ENCODE peak calls at places on chromosomes 11 and 22, in eight cellular contexts. C is right lobe of liver, D is astrocyte, U is endothelial cell of umbilical vein, V is gastrocnemius medialis, I is fibroblast of lung, H is mesendoderm, O is BE2C. Z is an unnamed sample.
A peak's percentile ranks its signal among the peaks of the same experiment; 100 is the strongest.

GRCh38 chr11:48074425-48075181 is 94.2 kb downstream of the PTPRJ start:
- DNase-seq in C (no peak), D (no peak), U (no peak), V (no peak), I (no peak), H (no peak), O (no peak), Z (no peak)

GRCh38 chr22:41469218-41469851 is 418 bp downstream of the ACO2 start:
- DNase-seq in C (no peak), D (no peak), U (no peak), V (peak; percentile 82), I (no peak), H (peak; percentile 73), O (peak; percentile 52), Z (no peak)

GRCh38 chr11:119533931-119534694 is 111.1 kb upstream of the THY1 start:
- DNase-seq in C (peak; percentile 77), D (peak; percentile 17), U (peak; percentile 43), V (peak; percentile 29), I (peak; percentile 52), H (peak; percentile 77), O (peak; percentile 94), Z (peak; percentile 88)

GRCh38 chr11:10846664-10847063 is 11.2 kb downstream of the ZBED5 start:
- DNase-seq in C (no peak), D (no peak), U (no peak), V (no peak), I (no peak), H (no peak), O (no peak), Z (no peak)

GRCh38 chr11:27282141-27282590 is 80.8 kb downstream of the CCDC34 start:
- DNase-seq in C (peak; percentile 64), D (peak; percentile 99), U (peak; percentile 99), V (no peak), I (peak; percentile 97), H (no peak), O (no peak), Z (peak; percentile 86)

GRCh38 chr22:44422742-44423370 is 75.2 kb downstream of the RTL6 start:
- DNase-seq in C (no peak), D (no peak), U (no peak), V (no peak), I (no peak), H (peak; percentile 23), O (no peak), Z (no peak)

GRCh38 chr11:18492888-18493287 is 33.9 kb downstream of the TSG101 start:
- DNase-seq in C (no peak), D (no peak), U (no peak), V (no peak), I (peak; percentile 7), H (no peak), O (no peak), Z (no peak)

GRCh38 chr11:46920709-46921108 is 2.4 kb upstream of the LRP4 start:
- DNase-seq in C (no peak), D (peak; percentile 98), U (peak; percentile 66), V (peak; percentile 61), I (peak; percentile 94), H (no peak), O (no peak), Z (peak; percentile 50)

GRCh38 chr22:23075050-23075449 is 4.7 kb downstream of the GNAZ start:
- DNase-seq in C (peak; percentile 31), D (no peak), U (no peak), V (no peak), I (no peak), H (no peak), O (no peak), Z (peak; percentile 11)

GRCh38 chr11:6888830-6889229 is 3.5 kb downstream of the OR2D2 start:
- DNase-seq in C (no peak), D (no peak), U (no peak), V (no peak), I (no peak), H (no peak), O (no peak), Z (no peak)

GRCh38 chr11:31822604-31823371 is 11.7 kb upstream of the PAX6 start:
- DNase-seq in C (no peak), D (no peak), U (no peak), V (no peak), I (no peak), H (peak; percentile 44), O (no peak), Z (no peak)

GRCh38 chr11:88295028-88295427 is 42.5 kb downstream of the CTSC start:
- DNase-seq in C (no peak), D (no peak), U (no peak), V (no peak), I (no peak), H (no peak), O (no peak), Z (no peak)

GRCh38 chr11:28346721-28347120 is 238.5 kb downstream of the METTL15 start:
- DNase-seq in C (no peak), D (peak; percentile 41), U (no peak), V (no peak), I (no peak), H (no peak), O (no peak), Z (no peak)

GRCh38 chr11:33040127-33040861 is 922 bp downstream of the TCP11L1 start:
- DNase-seq in C (no peak), D (peak; percentile 52), U (no peak), V (no peak), I (peak; percentile 32), H (peak; percentile 34), O (no peak), Z (no peak)

GRCh38 chr11:19281041-19281440 is 40.3 kb upstream of the E2F8 start:
- DNase-seq in C (no peak), D (no peak), U (peak; percentile 6), V (no peak), I (peak; percentile 3), H (peak; percentile 86), O (no peak), Z (no peak)

GRCh38 chr11:2772544-2773031 is 72.8 kb upstream of the KCNQ1OT1 start:
- DNase-seq in C (no peak), D (peak; percentile 60), U (no peak), V (no peak), I (peak; percentile 50), H (no peak), O (no peak), Z (no peak)

GRCh38 chr11:126357055-126357962 is 1.8 kb downstream of the ST3GAL4 start:
- DNase-seq in C (peak; percentile 68), D (no peak), U (no peak), V (no peak), I (no peak), H (no peak), O (no peak), Z (peak; percentile 81)
- H3K4me3 ChIP-seq in C (peak overlapping the region; percentile 61), D (peak overlapping the region; percentile 86), U (no peak overlapping the region), V (peak overlapping the region; percentile 68), I (peak overlapping the region; percentile 63), H (no peak overlapping the region), O (peak overlapping the region; percentile 68), Z (peak overlapping the region; percentile 92)

DNA sequence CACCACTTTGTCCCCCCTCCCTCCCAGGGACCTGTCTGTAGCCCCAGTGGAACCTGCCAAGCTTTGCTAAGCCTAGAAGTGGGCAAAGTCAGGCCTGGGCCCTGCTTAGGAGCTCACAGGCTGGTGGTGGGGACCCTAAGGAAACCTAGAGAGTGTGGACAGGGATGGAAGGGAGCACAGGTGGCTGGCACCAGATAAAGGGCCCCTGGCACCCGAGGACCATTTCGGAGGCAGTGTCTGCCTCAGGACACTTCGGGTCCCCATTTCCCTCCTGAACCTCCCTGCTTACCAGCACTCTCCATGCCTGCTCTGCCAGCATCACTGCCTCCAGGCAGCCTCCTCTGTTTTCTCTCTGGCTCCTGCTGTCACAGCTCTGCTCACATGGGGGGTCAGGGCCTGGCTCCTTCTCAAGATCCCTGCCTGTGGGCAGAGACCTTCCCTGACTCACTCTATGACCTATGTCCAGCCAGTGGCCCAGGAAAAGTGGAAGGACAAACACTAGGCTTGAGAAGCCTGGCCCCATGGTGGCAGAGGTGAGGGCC is 13.6 kb upstream of the OMP start:
- DNase-seq in C (peak; percentile 37), D (no peak), U (no peak), V (no peak), I (no peak), H (no peak), O (peak; percentile 2), Z (peak; percentile 5)
- H3K4me1 ChIP-seq in C (peaks cover 29% of the 10 kb centered on the region), D (no peaks in the 10 kb centered on the region), U (no peaks in the 10 kb centered on the region), V (no peaks in the 10 kb centered on the region), I (no peaks in the 10 kb centered on the region), H (peaks cover 3% of the 10 kb centered on the region), O (no peaks in the 10 kb centered on the region), Z (no peaks in the 10 kb centered on the region)

DNA sequence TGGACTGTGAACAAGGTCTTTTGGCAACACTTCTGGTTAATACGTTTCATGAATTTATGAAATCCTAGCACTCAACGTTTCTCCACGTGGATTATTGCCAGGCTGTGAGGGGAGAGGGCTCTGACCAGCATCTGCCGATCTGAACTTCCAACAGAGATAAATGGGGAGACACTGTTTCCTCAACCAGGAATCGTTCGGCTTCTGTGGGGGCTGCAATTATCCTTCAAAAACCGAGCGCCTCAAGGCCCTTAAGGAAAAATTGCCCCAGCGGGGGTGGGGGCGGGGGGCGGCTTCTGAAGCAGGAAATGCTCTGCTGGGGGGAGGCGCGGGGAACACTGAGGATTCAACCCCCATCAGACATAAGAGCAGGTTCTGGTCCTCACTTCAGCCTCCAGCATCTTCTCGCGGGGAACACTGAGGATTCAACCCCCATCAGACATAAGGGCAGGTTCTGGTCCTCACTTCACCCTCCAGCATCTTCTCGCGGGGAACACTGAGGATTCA is 155.6 kb downstream of the BRD1 start:
- DNase-seq in C (no peak), D (no peak), U (no peak), V (no peak), I (no peak), H (no peak), O (no peak), Z (no peak)
- H3K4me3 ChIP-seq in C (no peak overlapping the region), D (no peak overlapping the region), U (no peak overlapping the region), V (no peak overlapping the region), I (no peak overlapping the region), H (no peak overlapping the region), O (no peak overlapping the region), Z (no peak overlapping the region)

GRCh38 chr11:35141034-35141433 is 2.1 kb downstream of the CD44 start:
- DNase-seq in C (no peak), D (no peak), U (no peak), V (no peak), I (no peak), H (no peak), O (no peak), Z (no peak)

GRCh38 chr11:35138949-35139881 is at the start of gene CD44:
- DNase-seq in C (peak; percentile 72), D (peak; percentile 80), U (peak; percentile 44), V (peak; percentile 57), I (peak; percentile 90), H (peak; percentile 69), O (peak; percentile 63), Z (peak; percentile 88)

GRCh38 chr11:35141538-35141937 is 2.6 kb downstream of the CD44 start:
- DNase-seq in C (peak; percentile 65), D (no peak), U (no peak), V (peak; percentile 36), I (no peak), H (no peak), O (no peak), Z (peak; percentile 72)

GRCh38 chr11:35138606-35138948 is 394 bp upstream of the CD44 start:
- DNase-seq in C (no peak), D (no peak), U (no peak), V (no peak), I (no peak), H (peak; percentile 68), O (no peak), Z (no peak)

DNA sequence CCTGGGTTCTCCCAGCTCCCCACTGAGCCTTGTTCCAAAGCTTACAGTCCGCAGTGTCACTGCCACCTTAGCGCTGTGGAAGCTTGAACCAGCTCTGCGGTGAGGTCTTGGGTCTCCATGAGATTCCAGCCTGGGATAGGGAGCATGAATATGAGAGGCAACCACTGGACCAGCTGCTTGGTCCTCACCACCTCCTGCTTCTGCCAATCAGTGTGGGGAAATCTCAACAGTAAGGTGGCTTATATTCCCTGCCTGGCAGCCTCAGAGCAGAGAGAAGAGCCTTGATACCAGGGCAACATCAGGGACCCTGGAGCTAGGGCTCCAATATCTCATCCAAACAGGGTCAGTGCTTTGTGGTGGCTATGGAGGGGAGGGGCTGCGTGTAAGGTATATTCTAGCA is 912 bp downstream of the CD44 start:
- DNase-seq in C (no peak), D (no peak), U (no peak), V (peak; percentile 21), I (peak; percentile 34), H (no peak), O (no peak), Z (peak; percentile 27)
- H3K4me1 ChIP-seq in C (peaks cover 21% of the 10 kb centered on the region), D (peaks cover 47% of the 10 kb centered on the region), U (peaks cover 30% of the 10 kb centered on the region), V (peaks cover 4% of the 10 kb centered on the region), I (peaks cover 22% of the 10 kb centered on the region), H (peaks cover 4% of the 10 kb centered on the region), O (no peaks in the 10 kb centered on the region), Z (peaks cover 5% of the 10 kb centered on the region)

Z was measured in right cardiac atrium.